ENCODE peak calls at places on chromosome 14, in nine cellular contexts. D, J, T, Z, L, K, I, S and M are unnamed samples. For H3K36me3, the result is how much of the 10 kb centered on the place peaks cover.

GRCh38 chr14:51079085-51079484 is 15.8 kb downstream of the TRIM9 start:
- DNase-seq in D (no peak), J (no peak), T (no peak), Z (no peak), L (no peak), K (no peak), I (peak), S (peak), M (no peak)

GRCh38 chr14:59918824-59919581 is 941 bp upstream of the LRRC9 start:
- DNase-seq in D (no peak), J (peak), T (peak), Z (no peak), L (peak), K (no peak), I (peak), S (no peak), M (no peak)

GRCh38 chr14:99908653-99909250 is 115.5 kb downstream of the EML1 start:
- DNase-seq in D (no peak), J (no peak), T (no peak), Z (no peak), L (no peak), K (no peak), I (no peak), S (no peak), M (no peak)

GRCh38 chr14:65280653-65281052 is 131.9 kb upstream of the FUT8 start:
- DNase-seq in D (no peak), J (no peak), T (no peak), Z (no peak), L (no peak), K (no peak), I (no peak), S (no peak), M (no peak)

GRCh38 chr14:56745091-56745490 is 65.2 kb downstream of the OTX2 start:
- DNase-seq in D (no peak), J (no peak), T (no peak), Z (no peak), L (no peak), K (no peak), I (no peak), S (no peak), M (no peak)

GRCh38 chr14:90695997-90696681 is 120.1 kb downstream of the TTC7B start:
- DNase-seq in D (no peak), J (no peak), T (no peak), Z (no peak), L (no peak), K (no peak), I (no peak), S (no peak), M (no peak)

GRCh38 chr14:71776463-71777359 is 155.5 kb upstream of the RGS6 start:
- DNase-seq in D (no peak), J (no peak), T (no peak), Z (no peak), L (no peak), K (no peak), I (no peak), S (no peak), M (no peak)

GRCh38 chr14:101506211-101506920 is 54.9 kb upstream of the DIO3 start:
- DNase-seq in D (no peak), J (peak), T (no peak), Z (peak), L (no peak), K (no peak), I (no peak), S (no peak), M (no peak)

GRCh38 chr14:94654071-94654974 is 42.1 kb downstream of the SERPINA3 start:
- DNase-seq in D (no peak), J (no peak), T (no peak), Z (no peak), L (no peak), K (no peak), I (peak), S (no peak), M (no peak)

GRCh38 chr14:70005281-70005805 is 126.1 kb downstream of the SMOC1 start:
- DNase-seq in D (no peak), J (no peak), T (no peak), Z (no peak), L (no peak), K (no peak), I (no peak), S (no peak), M (no peak)

GRCh38 chr14:105529506-105530445 is 3.4 kb downstream of the TMEM121 start:
- DNase-seq in D (no peak), J (peak), T (no peak), Z (no peak), L (no peak), K (no peak), I (no peak), S (no peak), M (no peak)

GRCh38 chr14:93049295-93049694 is 66.4 kb downstream of the ITPK1 start:
- DNase-seq in D (no peak), J (no peak), T (no peak), Z (no peak), L (no peak), K (no peak), I (no peak), S (no peak), M (no peak)

GRCh38 chr14:65502676-65503124 is 90.2 kb downstream of the FUT8 start:
- DNase-seq in D (no peak), J (no peak), T (peak), Z (no peak), L (peak), K (no peak), I (peak), S (peak), M (no peak)

GRCh38 chr14:59358105-59358504 is 107.1 kb downstream of the GPR135 start:
- DNase-seq in D (no peak), J (no peak), T (no peak), Z (no peak), L (peak), K (no peak), I (peak), S (peak), M (peak)

GRCh38 chr14:101876539-101876938 is 87.8 kb upstream of the DYNC1H1 start:
- DNase-seq in D (peak), J (peak), T (no peak), Z (peak), L (no peak), K (peak), I (peak), S (no peak), M (peak)

GRCh38 chr14:104219731-104220224 is 81.4 kb downstream of the KIF26A start:
- DNase-seq in D (no peak), J (peak), T (no peak), Z (peak), L (no peak), K (no peak), I (no peak), S (no peak), M (no peak)

GRCh38 chr14:93592786-93593185 is 162.0 kb downstream of the UNC79 start:
- DNase-seq in D (no peak), J (no peak), T (no peak), Z (no peak), L (no peak), K (no peak), I (no peak), S (no peak), M (no peak)

GRCh38 chr14:100841445-100842403 is 15.8 kb downstream of the MEG3 start:
- DNase-seq in D (no peak), J (peak), T (no peak), Z (no peak), L (no peak), K (no peak), I (no peak), S (no peak), M (no peak)

GRCh38 chr14:24243336-24243836 is 963 bp upstream of the TINF2 start:
- DNase-seq in D (no peak), J (no peak), T (peak), Z (no peak), L (peak), K (no peak), I (no peak), S (peak), M (no peak)

GRCh38 chr14:50062438-50063039 is 53.8 kb downstream of the VCPKMT start:
- DNase-seq in D (peak), J (no peak), T (peak), Z (peak), L (peak), K (no peak), I (peak), S (peak), M (no peak)

GRCh38 chr14:22472935-22473854 is 115.8 kb downstream of the DAD1 start:
- DNase-seq in D (no peak), J (no peak), T (peak), Z (no peak), L (peak), K (no peak), I (peak), S (peak), M (no peak)

GRCh38 chr14:24249230-24250021 is 7.0 kb upstream of the TINF2 start:
- DNase-seq in D (no peak), J (no peak), T (no peak), Z (peak), L (no peak), K (no peak), I (no peak), S (no peak), M (no peak)

GRCh38 chr14:78228702-78229327 is 58.6 kb downstream of the NRXN3 start:
- DNase-seq in D (no peak), J (no peak), T (no peak), Z (no peak), L (no peak), K (no peak), I (no peak), S (no peak), M (no peak)

GRCh38 chr14:37591941-37592287 is 3.1 kb downstream of the FOXA1 start:
- DNase-seq in D (no peak), J (no peak), T (no peak), Z (peak), L (peak), K (no peak), I (no peak), S (no peak), M (no peak)

GRCh38 chr14:46499521-46499920 is 152.1 kb downstream of the RPL10L start:
- DNase-seq in D (no peak), J (no peak), T (no peak), Z (no peak), L (no peak), K (no peak), I (no peak), S (no peak), M (no peak)

GRCh38 chr14:79483472-79483871 is 727.8 kb downstream of the DIO2 start:
- DNase-seq in D (no peak), J (no peak), T (peak), Z (no peak), L (peak), K (no peak), I (peak), S (no peak), M (peak)

GRCh38 chr14:91244501-91244901 is at the start of gene GPR68:
- DNase-seq in D (no peak), J (no peak), T (peak), Z (no peak), L (no peak), K (no peak), I (peak), S (no peak), M (no peak)

GRCh38 chr14:26199599-26200370 is 398.0 kb downstream of the NOVA1 start:
- DNase-seq in D (no peak), J (no peak), T (no peak), Z (no peak), L (peak), K (no peak), I (peak), S (no peak), M (no peak)

GRCh38 chr14:101119830-101120571 is 216.5 kb upstream of the RTL1 start:
- DNase-seq in D (no peak), J (no peak), T (no peak), Z (no peak), L (no peak), K (no peak), I (no peak), S (no peak), M (no peak)

GRCh38 chr14:96852823-96853422 is 55.7 kb downstream of the VRK1 start:
- DNase-seq in D (no peak), J (no peak), T (peak), Z (no peak), L (peak), K (no peak), I (peak), S (peak), M (peak)

DNA sequence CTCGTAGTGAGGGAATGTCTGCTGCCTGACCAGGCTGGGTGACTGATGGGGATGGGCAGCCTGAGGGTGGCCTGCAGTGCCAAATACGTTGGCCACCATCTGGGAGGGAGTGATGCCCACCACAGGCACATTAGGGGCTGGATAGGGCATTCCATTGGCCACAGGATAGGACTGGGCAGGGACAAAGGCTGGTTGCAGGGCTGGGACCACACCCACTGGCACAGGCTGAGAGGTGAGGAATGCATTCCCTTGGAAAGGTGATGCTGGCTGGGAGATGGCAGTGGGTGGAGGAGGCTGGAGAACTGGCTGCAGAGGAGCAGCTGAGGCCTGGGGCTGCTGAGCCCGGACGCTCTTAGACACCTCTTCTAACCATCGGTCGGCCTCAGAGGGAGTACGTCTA is 39.5 kb downstream of the PAPLN start:
- DNase-seq in D (no peak), J (no peak), T (no peak), Z (no peak), L (no peak), K (no peak), I (no peak), S (no peak), M (no peak)
- H3K4me3 ChIP-seq in D (no peak), J (no peak), T (no peak), Z (no peak), L (no peak), K (no peak), I (no peak), S (no peak), M (no peak)

GRCh38 chr14:73058224-73058922 is at the start of gene RBM25:
- DNase-seq in D (peak), J (peak), T (peak), Z (peak), L (peak), K (peak), I (peak), S (peak), M (peak)
- TF ChIP-seq CTCF in D (no peak), J (no peak), T (no peak), Z (no peak), L (no peak), K (no peak), I (no peak), S (no peak), M (no peak)

GRCh38 chr14:73719361-73719760 is 5.2 kb upstream of the PNMA1 start:
- DNase-seq in D (no peak), J (no peak), T (no peak), Z (no peak), L (peak), K (no peak), I (no peak), S (no peak), M (no peak)
- H3K36me3 ChIP-seq in D (under half), J (half or more), T (half or more), Z (half or more), L (under half), K (half or more), I (under half), S (under half), M (under half)

DNA sequence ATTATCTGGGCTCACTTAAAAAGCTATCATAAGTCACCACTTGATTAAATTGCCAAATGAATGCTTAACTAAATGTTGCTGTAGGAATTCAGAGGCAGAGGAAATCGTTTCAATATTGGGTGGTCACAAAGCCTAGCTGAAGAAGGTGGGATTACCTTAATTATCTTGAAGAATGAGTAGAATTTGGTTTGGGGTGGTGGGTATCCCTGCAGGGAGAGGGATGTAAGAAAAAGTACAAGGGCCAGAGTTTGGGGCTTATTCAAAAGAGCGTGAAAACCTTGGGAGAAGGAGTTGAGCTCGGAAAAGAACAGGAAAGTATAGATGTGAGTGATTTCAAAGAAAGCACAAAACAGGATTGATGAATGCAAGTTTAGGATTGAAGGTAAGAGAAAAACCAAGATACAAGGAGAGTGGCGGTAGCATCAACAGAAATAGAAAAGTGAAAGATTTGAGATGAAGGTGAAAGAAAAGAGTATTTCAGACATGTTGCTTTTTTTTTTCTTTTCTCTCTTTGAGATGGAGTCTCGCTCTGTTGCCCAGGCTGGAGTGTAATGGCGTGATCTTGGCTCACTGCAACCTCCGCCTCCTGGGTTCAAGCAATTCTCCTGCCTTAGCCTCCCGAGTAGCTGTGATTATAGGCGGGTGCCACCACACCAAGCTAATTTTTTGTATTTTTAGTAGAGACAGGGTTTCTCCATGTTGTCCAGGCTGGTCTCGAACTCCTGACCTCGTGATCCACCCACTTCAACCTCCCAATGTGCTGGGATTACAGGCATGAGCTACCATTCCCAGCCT is 1.7 kb downstream of the BRMS1L start:
- DNase-seq in D (no peak), J (no peak), T (no peak), Z (no peak), L (no peak), K (no peak), I (no peak), S (no peak), M (no peak)
- H3K4me3 ChIP-seq in D (no peak), J (peak), T (no peak), Z (no peak), L (peak), K (peak), I (peak), S (no peak), M (no peak)